ENCODE peak calls at places on chromosomes 1 and 21, in four cellular contexts. E, P, I and C are unnamed samples. For H3K36me3, the result is how much of the 10 kb centered on the place peaks cover.

GRCh38 chr1:33180226-33181037 is 1.4 kb downstream of the TRIM62 start:
- DNase-seq in E (peak), P (peak), I (no peak), C (no peak)

GRCh38 chr1:171233183-171233582 is 15.1 kb upstream of the FMO1 start:
- DNase-seq in E (no peak), P (no peak), I (no peak), C (no peak)

GRCh38 chr1:54081306-54082270 is 28.2 kb downstream of the TCEANC2 start:
- DNase-seq in E (peak), P (peak), I (peak), C (peak)

GRCh38 chr1:20574686-20575543 is 14.0 kb upstream of the CDA start:
- DNase-seq in E (peak), P (peak), I (peak), C (no peak)

GRCh38 chr1:103171041-103171590 is 62.8 kb upstream of the COL11A1 start:
- DNase-seq in E (no peak), P (no peak), I (peak), C (no peak)

GRCh38 chr21:46605759-46606426 is 1.0 kb upstream of the S100B start:
- DNase-seq in E (peak), P (peak), I (no peak), C (no peak)

GRCh38 chr1:158121604-158122254 is 59.0 kb upstream of the CD1D start:
- DNase-seq in E (peak), P (no peak), I (no peak), C (no peak)

GRCh38 chr1:41738475-41738874 is 180.2 kb downstream of the HIVEP3 start:
- DNase-seq in E (no peak), P (no peak), I (no peak), C (no peak)

GRCh38 chr1:152107289-152107983 is 7.8 kb downstream of the TCHH start:
- DNase-seq in E (no peak), P (no peak), I (no peak), C (no peak)

GRCh38 chr21:41023936-41024335 is 144.0 kb upstream of the BACE2 start:
- DNase-seq in E (no peak), P (no peak), I (no peak), C (no peak)

GRCh38 chr1:238982736-238983135 is 403.6 kb upstream of the CHRM3 start:
- DNase-seq in E (no peak), P (no peak), I (no peak), C (no peak)

GRCh38 chr1:12636098-12636950 is 7.6 kb upstream of the AADACL4 start:
- DNase-seq in E (peak), P (peak), I (peak), C (peak)

GRCh38 chr1:11023201-11023600 is 10.7 kb downstream of the TARDBP start:
- DNase-seq in E (no peak), P (no peak), I (no peak), C (no peak)

GRCh38 chr1:62676606-62677356 is 11.4 kb downstream of the DOCK7 start:
- DNase-seq in E (no peak), P (no peak), I (no peak), C (no peak)

GRCh38 chr1:87451229-87451900 is 122.7 kb downstream of the LMO4 start:
- DNase-seq in E (no peak), P (no peak), I (no peak), C (no peak)

GRCh38 chr1:111739222-111739983 is at the start of gene INKA2:
- DNase-seq in E (peak), P (peak), I (peak), C (no peak)

GRCh38 chr1:83546863-83547262 is 452.1 kb downstream of the TTLL7 start:
- DNase-seq in E (no peak), P (no peak), I (no peak), C (no peak)

GRCh38 chr1:205787287-205787916 is 12.1 kb upstream of the RAB29 start:
- DNase-seq in E (no peak), P (no peak), I (no peak), C (no peak)

GRCh38 chr21:37435120-37435519 is 68.5 kb downstream of the DYRK1A start:
- DNase-seq in E (peak), P (peak), I (no peak), C (peak)

GRCh38 chr1:184734972-184735371 is 19.7 kb downstream of the EDEM3 start:
- DNase-seq in E (no peak), P (no peak), I (no peak), C (no peak)

GRCh38 chr1:60924964-60925798 is 157.2 kb upstream of the NFIA start:
- DNase-seq in E (no peak), P (no peak), I (no peak), C (no peak)

GRCh38 chr1:111221633-111222286 is 5.8 kb upstream of the CHI3L2 start:
- DNase-seq in E (no peak), P (no peak), I (no peak), C (no peak)

GRCh38 chr1:23051510-23051909 is 32.2 kb downstream of the KDM1A start:
- DNase-seq in E (no peak), P (no peak), I (no peak), C (no peak)

GRCh38 chr1:23050201-23050600 is 30.9 kb downstream of the KDM1A start:
- DNase-seq in E (no peak), P (no peak), I (no peak), C (no peak)
- H3K36me3 ChIP-seq in E (under half), P (under half), I (under half), C (under half)

GRCh38 chr1:93142161-93142560 is 38.1 kb downstream of the TMED5 start:
- DNase-seq in E (no peak), P (no peak), I (no peak), C (no peak)
- H3K36me3 ChIP-seq in E (under half), P (under half), I (under half), C (under half)

GRCh38 chr1:38919075-38919474 is 22.6 kb downstream of the RHBDL2 start:
- DNase-seq in E (no peak), P (no peak), I (no peak), C (no peak)
- H3K36me3 ChIP-seq in E (under half), P (under half), I (under half), C (under half)

DNA sequence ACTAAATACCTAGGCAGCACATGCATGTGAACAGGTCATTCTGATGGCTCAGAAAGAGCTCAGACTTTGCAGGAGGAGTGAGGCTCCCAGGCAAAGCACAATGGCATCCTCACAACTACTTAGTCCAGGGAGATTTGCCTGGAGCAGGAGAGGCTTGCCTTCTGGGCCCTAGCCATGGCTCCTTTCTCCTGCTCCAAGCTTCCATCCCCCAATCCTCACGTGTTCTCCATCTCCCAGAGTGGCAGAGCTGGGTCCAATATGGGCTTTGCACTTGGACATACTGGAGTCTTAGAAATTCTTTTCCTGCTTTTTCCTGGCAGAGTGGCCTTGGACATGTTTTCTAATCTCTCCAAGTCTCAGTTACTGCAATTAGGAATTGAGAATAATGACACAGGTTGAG is 15.8 kb downstream of the MYBPH start:
- DNase-seq in E (no peak), P (no peak), I (no peak), C (no peak)
- H3K36me3 ChIP-seq in E (under half), P (under half), I (under half), C (under half)

DNA sequence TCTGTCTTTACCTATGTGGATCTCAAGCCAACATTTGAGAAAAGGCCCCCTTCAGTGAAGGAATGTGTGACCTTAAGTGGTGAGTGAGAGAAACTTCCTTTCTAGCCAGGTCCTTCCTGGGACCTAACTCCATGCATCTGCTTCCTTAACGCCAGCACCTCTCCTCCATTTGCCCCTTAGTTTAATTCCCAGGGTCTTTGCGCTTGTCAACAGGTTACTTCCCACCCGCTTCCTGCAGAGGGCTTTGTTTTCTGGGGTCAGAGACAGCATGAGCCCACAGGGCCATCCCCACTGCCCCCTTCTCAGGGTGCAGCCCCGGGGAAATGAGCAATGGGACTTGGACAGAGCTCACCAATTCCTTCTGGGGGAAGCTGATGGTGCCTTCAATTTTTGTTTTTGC is 54.8 kb downstream of the EVA1C start:
- DNase-seq in E (no peak), P (no peak), I (no peak), C (no peak)
- H3K36me3 ChIP-seq in E (under half), P (under half), I (under half), C (under half)

GRCh38 chr1:92839442-92839841 is 7.6 kb downstream of the RPL5 start:
- DNase-seq in E (no peak), P (no peak), I (no peak), C (no peak)
- H3K36me3 ChIP-seq in E (under half), P (under half), I (half or more), C (under half)

DNA sequence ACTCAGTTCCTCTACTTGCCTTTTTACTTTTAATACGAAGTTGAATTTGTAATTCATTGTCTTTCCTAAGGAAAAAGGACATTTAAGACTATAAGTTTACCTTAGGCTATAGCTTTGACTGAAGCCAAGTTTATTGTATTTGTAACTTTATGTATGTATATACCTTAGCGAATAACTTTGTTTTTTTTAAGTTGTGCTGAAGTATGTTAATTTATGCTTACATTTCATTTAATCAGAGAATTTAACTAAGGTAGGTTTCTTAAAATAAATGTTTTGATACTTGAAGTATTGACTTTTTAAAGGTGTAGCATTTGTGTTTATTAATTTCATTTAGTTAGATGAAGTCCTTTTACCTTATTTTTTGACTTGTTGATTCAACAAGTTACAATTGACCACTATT is 55.2 kb upstream of the TPTE start:
- DNase-seq in E (no peak), P (no peak), I (no peak), C (no peak)
- H3K36me3 ChIP-seq in E (under half), P (under half), I (under half), C (under half)

GRCh38 chr1:37315236-37315870 is 159.0 kb upstream of the ZC3H12A start:
- DNase-seq in E (no peak), P (no peak), I (no peak), C (no peak)

GRCh38 chr1:37318490-37318889 is 155.9 kb upstream of the ZC3H12A start:
- DNase-seq in E (no peak), P (no peak), I (no peak), C (no peak)

GRCh38 chr1:37323486-37324377 is 150.6 kb upstream of the ZC3H12A start:
- DNase-seq in E (no peak), P (no peak), I (no peak), C (no peak)

GRCh38 chr1:37319284-37319683 is 155.1 kb upstream of the ZC3H12A start:
- DNase-seq in E (no peak), P (no peak), I (no peak), C (no peak)

GRCh38 chr1:37317870-37318431 is 156.4 kb upstream of the ZC3H12A start:
- DNase-seq in E (no peak), P (no peak), I (no peak), C (no peak)
- H3K36me3 ChIP-seq in E (under half), P (under half), I (under half), C (under half)